ENCODE peak calls at places on chromosomes 3 and 15, in seven cellular contexts. F is fibroblast of mammary gland; W is activated gamma-delta T cell treated with Interleukin-2 at 50 U/mL for 16 hours; L is T-helper 2 cell; Y is progenitor cell of endocrine pancreas; E is activated naive CD4-positive, alpha-beta T cell; I is nephron progenitor cell. B is an unnamed sample.

GRCh38 chr3:72560857-72561675 is 287.2 kb downstream of the SHQ1 start:
- DNase-seq in F (no peak), E (no peak), L (no peak), W (no peak), Y (no peak), I (no peak), B (no peak)

GRCh38 chr15:62904041-62904440 is 138.5 kb upstream of the TPM1 start:
- DNase-seq in F (no peak), I (no peak), E (no peak), L (no peak), W (no peak), Y (no peak), B (no peak)

GRCh38 chr3:50321146-50321843 is 1.2 kb downstream of the HYAL2 start:
- DNase-seq in W (peak; percentile 74), I (peak; percentile 90), Y (peak; percentile 76), E (peak; percentile 77), L (peak; percentile 72), F (peak; percentile 79), B (peak; percentile 72)

GRCh38 chr15:22980189-22981136 is at the start of gene CYFIP1:
- DNase-seq in F (peak; percentile 80), L (no peak), E (no peak), Y (peak; percentile 72), I (peak; percentile 80), W (no peak), B (no peak)

GRCh38 chr3:88809993-88810392 is 297.4 kb upstream of the EPHA3 start:
- DNase-seq in W (no peak), Y (no peak), E (no peak), F (no peak), L (no peak), I (no peak), B (no peak)

GRCh38 chr15:56174649-56175048 is 69.0 kb downstream of the RFX7 start:
- DNase-seq in F (no peak), E (no peak), I (no peak), L (no peak), Y (no peak), W (no peak), B (no peak)

GRCh38 chr3:22089284-22089683 is 338.3 kb upstream of the ZNF385D start:
- DNase-seq in E (no peak), W (no peak), L (no peak), F (peak; percentile 35), Y (no peak), I (peak; percentile 31), B (no peak)

GRCh38 chr15:58434334-58434888 is 2.6 kb downstream of the LIPC start:
- DNase-seq in L (no peak), W (no peak), Y (no peak), F (no peak), I (no peak), E (no peak), B (no peak)

GRCh38 chr3:69671082-69671952 is 67.9 kb upstream of the MITF start:
- DNase-seq in E (no peak), W (no peak), I (peak; percentile 26), L (no peak), Y (peak; percentile 20), F (peak; percentile 59), B (no peak)

B was measured in NCI-H1436.